ENCODE peak calls at places on chromosomes 7 and 10, in four cellular contexts. H is lower lobe of right lung, V is sigmoid colon, N is OCI-LY7. W is an unnamed sample.

GRCh38 chr10:93415693-93416092 is 66.4 kb downstream of the MYOF start:
- DNase-seq in H (no peak), V (no peak), N (no peak), W (no peak)

GRCh38 chr7:32163141-32163806 is 93.1 kb upstream of the PDE1C start:
- DNase-seq in V (peak; percentile 69), H (no peak), N (no peak), W (peak; percentile 48)

GRCh38 chr10:28676297-28676967 is 889 bp upstream of the BAMBI start:
- DNase-seq in H (no peak), V (peak; percentile 73), N (peak; percentile 21), W (no peak)

GRCh38 chr10:61635946-61636345 is 26.8 kb upstream of the CABCOCO1 start:
- DNase-seq in V (no peak), H (no peak), N (no peak), W (no peak)

GRCh38 chr10:25142465-25142864 is 32.3 kb upstream of the GPR158 start:
- DNase-seq in H (no peak), V (no peak), N (no peak), W (no peak)

GRCh38 chr10:129771024-129771423 is 193.1 kb downstream of the EBF3 start:
- DNase-seq in N (no peak), V (no peak), H (peak; percentile 36), W (no peak)

GRCh38 chr7:4683884-4684565 is 1.9 kb downstream of the FOXK1 start:
- DNase-seq in H (peak; percentile 72), N (peak; percentile 33), V (peak; percentile 83), W (peak; percentile 81)

GRCh38 chr10:128092454-128092853 is 33.8 kb downstream of the MKI67 start:
- DNase-seq in V (no peak), N (no peak), H (no peak), W (no peak)

GRCh38 chr7:44095781-44096180 is 8.4 kb upstream of the AEBP1 start:
- DNase-seq in V (no peak), N (no peak), H (no peak), W (no peak)

GRCh38 chr7:51242007-51242691 is 74.5 kb downstream of the COBL start:
- DNase-seq in N (no peak), H (no peak), V (no peak), W (no peak)

GRCh38 chr10:34813626-34814227 is 1.4 kb downstream of the PARD3 start:
- DNase-seq in H (no peak), V (no peak), N (no peak), W (no peak)

GRCh38 chr10:62749104-62749683 is 55.3 kb upstream of the ADO start:
- DNase-seq in H (no peak), V (no peak), N (peak; percentile 21), W (no peak)

GRCh38 chr10:107264742-107265141 is 100.2 kb upstream of the SORCS1 start:
- DNase-seq in V (no peak), N (no peak), H (no peak), W (no peak)
- TF ChIP-seq CTCF in V (no peak), N (peak; percentile 40), H (no peak), W (no peak)

DNA sequence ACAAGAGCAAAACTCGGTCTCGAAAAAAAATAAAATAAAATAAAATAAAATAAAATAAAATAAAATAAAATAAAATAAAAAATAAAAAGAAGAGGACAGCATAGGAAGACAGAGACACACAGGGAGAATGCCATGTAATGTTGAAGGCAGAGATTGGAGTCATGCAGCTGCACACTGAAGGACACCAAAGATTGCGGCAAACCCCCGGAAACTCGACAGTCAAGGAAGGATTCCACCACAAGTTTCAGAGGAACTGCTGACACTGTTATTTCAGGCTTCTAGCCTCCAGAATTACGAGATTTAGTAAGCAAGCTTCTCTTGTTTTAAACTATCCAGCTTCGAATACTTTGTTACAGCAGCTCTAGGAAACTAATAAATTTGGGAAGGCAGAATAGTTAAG is 9.4 kb downstream of the CPED1 start:
- DNase-seq in V (peak; percentile 66), H (peak; percentile 55), N (no peak), W (no peak)
- TF ChIP-seq CTCF in V (no peak), H (no peak), N (no peak), W (no peak)

GRCh38 chr7:151454306-151454705 is 14.4 kb upstream of the CRYGN start:
- DNase-seq in H (no peak), N (no peak), V (no peak), W (peak; percentile 86)
- TF ChIP-seq CTCF in H (no peak), N (no peak), V (no peak), W (no peak)

DNA sequence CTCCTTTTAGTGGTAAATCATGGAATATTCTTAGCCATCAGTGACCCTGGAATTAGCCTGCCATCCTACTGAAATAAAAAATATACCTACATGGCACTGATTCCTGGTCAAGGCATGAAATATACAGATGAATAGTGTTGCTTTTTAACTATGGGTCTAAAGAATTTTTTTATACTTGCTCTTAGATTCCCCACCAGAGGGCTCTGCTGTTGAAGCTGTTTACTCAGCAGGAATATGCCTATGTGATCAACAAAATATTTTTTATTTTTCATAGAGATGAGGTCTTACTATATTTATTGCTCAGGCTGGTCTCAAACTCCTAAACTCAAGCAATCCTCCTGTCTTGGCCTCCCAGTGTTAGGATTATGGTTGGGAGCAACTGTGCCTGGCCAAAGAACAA is 13.5 kb downstream of the ZC3HC1 start:
- DNase-seq in N (peak; percentile 12), V (no peak), H (no peak), W (no peak)
- TF ChIP-seq CTCF in N (peak; percentile 70), V (no peak), H (no peak), W (peak; percentile 14)

W was measured in AG09319.